ENCODE peak calls at places on chromosomes 6 and 20, in seven cellular contexts. D, L, Q, F, E, Y and T are unnamed samples.

GRCh38 chr20:11980263-11980662 is 62.6 kb downstream of the BTBD3 start:
- DNase-seq in Y (no peak), E (no peak), D (no peak), Q (no peak), L (no peak), F (no peak), T (no peak)

GRCh38 chr6:30156262-30156599 is 4.8 kb downstream of the TRIM10 start:
- DNase-seq in Y (peak; percentile 24), L (no peak), E (no peak), F (peak; percentile 45), D (no peak), Q (no peak), T (peak; percentile 34)

GRCh38 chr6:79373246-79373645 is 138.8 kb upstream of the HMGN3 start:
- DNase-seq in Y (no peak), E (no peak), L (no peak), F (no peak), D (no peak), Q (no peak), T (no peak)

GRCh38 chr20:40991181-40991889 is 37.3 kb upstream of the TOP1 start:
- DNase-seq in Q (no peak), L (no peak), F (peak; percentile 99), E (no peak), Y (peak; percentile 27), D (no peak), T (no peak)

GRCh38 chr6:35317483-35318199 is 20.0 kb downstream of the DEF6 start:
- DNase-seq in E (no peak), Y (no peak), L (no peak), Q (no peak), D (no peak), F (no peak), T (no peak)

GRCh38 chr6:144305985-144306384 is 20.9 kb downstream of the UTRN start:
- DNase-seq in L (no peak), F (peak; percentile 12), Y (peak; percentile 84), E (no peak), D (peak; percentile 19), Q (no peak), T (peak; percentile 23)

GRCh38 chr6:34061348-34061747 is 84.5 kb downstream of the GRM4 start:
- DNase-seq in L (no peak), Q (no peak), F (no peak), Y (no peak), E (no peak), D (no peak), T (no peak)

GRCh38 chr6:42001506-42001905 is 48.8 kb upstream of the TAF8 start:
- DNase-seq in Q (no peak), Y (no peak), L (no peak), E (no peak), D (no peak), F (no peak), T (no peak)

GRCh38 chr6:166757226-166758135 is 130.4 kb upstream of the RPS6KA2 start:
- DNase-seq in D (peak; percentile 68), Q (no peak), E (no peak), Y (peak; percentile 72), F (no peak), L (no peak), T (no peak)

GRCh38 chr6:137926207-137926731 is 59.2 kb downstream of the TNFAIP3 start:
- DNase-seq in F (peak; percentile 27), L (no peak), D (peak; percentile 70), E (no peak), Q (no peak), Y (peak; percentile 73), T (peak; percentile 91)

GRCh38 chr20:35978041-35978513 is 9.7 kb downstream of the CNBD2 start:
- DNase-seq in F (peak; percentile 71), E (no peak), Q (no peak), L (no peak), Y (peak; percentile 37), D (no peak), T (peak; percentile 70)

GRCh38 chr6:105900120-105900937 is 185.8 kb upstream of the PRDM1 start:
- DNase-seq in Y (peak; percentile 73), F (peak; percentile 49), E (no peak), L (no peak), D (peak; percentile 49), Q (no peak), T (peak; percentile 2)

GRCh38 chr6:34673079-34673478 is 23.5 kb downstream of the ILRUN start:
- DNase-seq in F (no peak), Y (no peak), E (no peak), Q (no peak), L (no peak), D (no peak), T (no peak)

GRCh38 chr6:35318200-35318844 is 20.7 kb downstream of the DEF6 start:
- DNase-seq in Y (peak; percentile 83), L (no peak), D (peak; percentile 96), E (peak; percentile 91), Q (peak; percentile 54), F (no peak), T (peak; percentile 70)

GRCh38 chr6:4772750-4773149 is 3.5 kb upstream of the CDYL start:
- DNase-seq in Q (no peak), E (no peak), F (no peak), Y (no peak), D (no peak), L (no peak), T (no peak)

GRCh38 chr6:168196881-168197635 is 118.0 kb upstream of the FRMD1 start:
- DNase-seq in L (no peak), Y (no peak), F (no peak), D (no peak), Q (no peak), E (no peak), T (no peak)

GRCh38 chr20:51365670-51366069 is 176.8 kb downstream of the NFATC2 start:
- DNase-seq in Q (no peak), F (no peak), D (peak; percentile 65), L (no peak), E (no peak), Y (peak; percentile 71), T (peak; percentile 67)

GRCh38 chr20:48295445-48295903 is 510.2 kb upstream of the SULF2 start:
- DNase-seq in F (no peak), L (no peak), D (peak; percentile 78), E (peak; percentile 49), Y (peak; percentile 96), Q (no peak), T (peak; percentile 97)

GRCh38 chr6:161809991-161810390 is 536.1 kb upstream of the AGPAT4 start:
- DNase-seq in D (no peak), E (no peak), L (no peak), F (no peak), Y (no peak), Q (no peak), T (no peak)